ENCODE peak calls at places on chromosomes 7 and 10, in eight cellular contexts. I is psoas muscle, U is Peyer's patch, E is fibroblast of mammary gland, T is RWPE1, R is retinal pigment epithelial cell, C is choroid plexus epithelial cell, G is mammary epithelial cell. X is an unnamed sample.

GRCh38 chr10:116470768-116471415 is 43.2 kb downstream of the PNLIPRP3 start:
- DNase-seq in I (no peak), U (no peak), E (no peak), T (peak), R (no peak), C (peak), G (peak), X (peak)

GRCh38 chr7:2525931-2526630 is 6.5 kb downstream of the LFNG start:
- DNase-seq in I (no peak), U (no peak), E (no peak), T (no peak), R (no peak), C (peak), G (no peak), X (no peak)

GRCh38 chr7:107119376-107120100 is 49.3 kb upstream of the HBP1 start:
- DNase-seq in I (no peak), U (no peak), E (no peak), T (no peak), R (peak), C (no peak), G (no peak), X (no peak)

GRCh38 chr7:135385209-135385608 is 124.7 kb downstream of the CNOT4 start:
- DNase-seq in I (peak), U (no peak), E (peak), T (no peak), R (no peak), C (peak), G (peak), X (no peak)

GRCh38 chr7:149728491-149729375 is 44.7 kb downstream of the ZNF467 start:
- DNase-seq in I (peak), U (peak), E (no peak), T (no peak), R (no peak), C (no peak), G (no peak), X (no peak)

GRCh38 chr10:132096223-132096622 is 30.5 kb downstream of the JAKMIP3 start:
- DNase-seq in I (no peak), U (no peak), E (peak), T (peak), R (peak), C (peak), G (peak), X (peak)

GRCh38 chr10:4825868-4826787 is at the start of gene AKR1E2:
- DNase-seq in I (peak), U (peak), E (peak), T (peak), R (peak), C (peak), G (peak), X (peak)

GRCh38 chr10:122468923-122469781 is 7.8 kb downstream of the HTRA1 start:
- DNase-seq in I (no peak), U (no peak), E (peak), T (peak), R (no peak), C (peak), G (peak), X (no peak)

GRCh38 chr7:88205179-88205578 is 14.7 kb downstream of the SRI start:
- DNase-seq in I (no peak), U (no peak), E (no peak), T (no peak), R (no peak), C (no peak), G (no peak), X (no peak)

GRCh38 chr7:150406565-150407421 is 27.7 kb downstream of the ZNF775 start:
- DNase-seq in I (peak), U (peak), E (no peak), T (no peak), R (no peak), C (peak), G (no peak), X (peak)

GRCh38 chr10:93462371-93462770 is 19.8 kb downstream of the MYOF start:
- DNase-seq in I (no peak), U (no peak), E (no peak), T (no peak), R (no peak), C (no peak), G (no peak), X (no peak)

GRCh38 chr7:80614911-80615310 is 23.5 kb upstream of the CD36 start:
- DNase-seq in I (no peak), U (no peak), E (peak), T (no peak), R (peak), C (peak), G (peak), X (no peak)

GRCh38 chr10:63392224-63392623 is 73.6 kb downstream of the JMJD1C start:
- DNase-seq in I (no peak), U (no peak), E (no peak), T (no peak), R (no peak), C (no peak), G (no peak), X (no peak)

GRCh38 chr7:108001759-108002725 is 919 bp downstream of the LAMB1 start:
- DNase-seq in I (no peak), U (no peak), E (peak), T (no peak), R (no peak), C (peak), G (peak), X (no peak)

GRCh38 chr10:70909326-70909935 is 21.1 kb upstream of the PCBD1 start:
- DNase-seq in I (peak), U (no peak), E (no peak), T (no peak), R (no peak), C (no peak), G (no peak), X (no peak)

GRCh38 chr10:48678041-48678440 is 6.6 kb upstream of the WDFY4 start:
- DNase-seq in I (no peak), U (no peak), E (no peak), T (no peak), R (no peak), C (no peak), G (no peak), X (no peak)

GRCh38 chr7:34320926-34321609 is 336.9 kb upstream of the NPSR1 start:
- DNase-seq in I (peak), U (peak), E (peak), T (peak), R (peak), C (peak), G (peak), X (peak)

GRCh38 chr7:128189231-128189930 is 51.7 kb upstream of the LEP start:
- DNase-seq in I (no peak), U (no peak), E (no peak), T (no peak), R (no peak), C (no peak), G (no peak), X (no peak)

GRCh38 chr7:82017334-82017943 is 247.6 kb upstream of the HGF start:
- DNase-seq in I (no peak), U (no peak), E (peak), T (peak), R (no peak), C (peak), G (peak), X (no peak)

GRCh38 chr10:16606923-16607322 is 85.2 kb upstream of the C1QL3 start:
- DNase-seq in I (no peak), U (no peak), E (no peak), T (no peak), R (no peak), C (no peak), G (no peak), X (no peak)

GRCh38 chr7:36361227-36361626 is 28.4 kb upstream of the ANLN start:
- DNase-seq in I (no peak), U (no peak), E (no peak), T (no peak), R (no peak), C (no peak), G (no peak), X (no peak)

GRCh38 chr7:33108591-33108930 is 643 bp downstream of the RP9 start:
- DNase-seq in I (no peak), U (no peak), E (no peak), T (no peak), R (no peak), C (no peak), G (peak), X (peak)

GRCh38 chr10:84743483-84743882 is 415.1 kb downstream of the CCSER2 start:
- DNase-seq in I (no peak), U (no peak), E (no peak), T (no peak), R (no peak), C (peak), G (no peak), X (no peak)
- TF ChIP-seq CTCF in I (no peak), U (no peak), E (no peak), T (peak), R (peak), C (peak), G (peak), X (peak)

GRCh38 chr7:66894463-66895080 is 26.5 kb upstream of the TMEM248 start:
- DNase-seq in I (no peak), U (no peak), E (peak), T (peak), R (no peak), C (peak), G (peak), X (no peak)
- TF ChIP-seq CTCF in I (peak), U (no peak), E (no peak), T (no peak), R (no peak), C (peak), G (no peak), X (no peak)

GRCh38 chr7:142357953-142358520 is 100.2 kb upstream of the PRSS58 start:
- DNase-seq in I (no peak), U (peak), E (peak), T (peak), R (no peak), C (peak), G (peak), X (peak)
- TF ChIP-seq CTCF in I (peak), U (peak), E (peak), T (peak), R (peak), C (peak), G (peak), X (peak)

GRCh38 chr7:17677408-17677807 is 262.9 kb downstream of the SNX13 start:
- DNase-seq in I (no peak), U (no peak), E (peak), T (no peak), R (no peak), C (peak), G (peak), X (no peak)
- TF ChIP-seq CTCF in I (no peak), U (no peak), E (no peak), T (no peak), R (no peak), C (no peak), G (no peak), X (no peak)

DNA sequence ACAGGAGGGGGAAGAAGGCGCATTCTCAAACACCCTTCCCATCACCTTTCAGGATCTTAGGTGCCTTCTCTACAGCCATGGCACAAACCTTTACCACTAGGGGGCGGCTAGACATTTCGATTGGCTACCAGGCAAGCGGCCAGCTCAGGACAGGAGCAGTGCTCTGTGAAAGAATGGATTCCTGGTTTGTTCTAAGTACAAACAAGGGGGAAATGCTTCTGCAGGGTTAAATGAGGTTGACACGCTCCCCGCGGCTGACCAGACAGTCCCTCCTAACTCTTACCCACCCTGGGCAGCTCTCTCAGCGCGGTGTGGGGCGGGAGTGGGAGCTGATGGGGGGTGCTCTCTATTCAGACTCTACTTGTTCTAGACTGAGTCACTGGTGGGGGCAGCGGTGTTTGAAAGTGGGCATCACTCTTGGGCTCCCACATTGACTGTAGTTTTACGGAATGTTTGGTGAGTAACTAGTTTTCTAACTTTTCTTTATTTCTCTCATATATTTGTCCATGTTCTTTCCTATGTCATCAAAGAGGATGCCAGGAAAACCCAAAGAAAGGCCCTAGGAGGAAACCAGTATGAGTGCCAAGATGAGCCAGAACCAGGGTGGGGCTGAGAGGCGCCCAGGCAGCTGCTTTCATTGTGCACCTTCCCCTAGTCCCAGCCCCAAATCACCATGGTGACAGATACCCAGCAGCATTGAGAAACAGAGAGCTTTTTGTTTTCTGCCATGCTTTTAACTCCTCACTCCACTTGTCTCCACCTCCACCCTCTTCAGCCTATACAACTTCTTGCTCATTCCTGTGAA is 61.4 kb upstream of the GPR158 start:
- DNase-seq in I (peak), U (peak), E (peak), T (peak), R (peak), C (peak), G (peak), X (peak)
- TF ChIP-seq CTCF in I (peak), U (peak), E (peak), T (peak), R (peak), C (peak), G (peak), X (peak)